ENCODE peak calls at places on chromosomes 4 and X, in seven cellular contexts. One of them, this sample, is unnamed.

GRCh38 chrX:150887906-150888465 is 10.5 kb downstream of the CD99L2 start:
- DNase-seq in GM23248: peak; percentile 25
- DNase-seq in H7: no peak
- DNase-seq in substantia nigra: no peak
- DNase-seq in ELF-1: no peak
- DNase-seq in GM13977: no peak
- DNase-seq in DMS53: no peak
- DNase-seq in this sample: no peak

GRCh38 chr4:48483006-48483776 is at the start of gene SLC10A4:
- DNase-seq in GM23248: peak; percentile 15
- DNase-seq in H7: peak; percentile 88
- DNase-seq in substantia nigra: no peak
- DNase-seq in ELF-1: peak; percentile 63
- DNase-seq in GM13977: peak; percentile 69
- DNase-seq in DMS53: peak; percentile 83
- DNase-seq in this sample: peak; percentile 68

GRCh38 chr4:122666527-122667245 is 45.8 kb upstream of the IL21 start:
- DNase-seq in GM23248: peak; percentile 91
- DNase-seq in H7: no peak
- DNase-seq in substantia nigra: no peak
- DNase-seq in ELF-1: no peak
- DNase-seq in GM13977: no peak
- DNase-seq in DMS53: no peak
- DNase-seq in this sample: no peak

GRCh38 chr4:127698789-127699200 is 31.4 kb upstream of the SLC25A31 start:
- DNase-seq in GM23248: peak; percentile 75
- DNase-seq in H7: no peak
- DNase-seq in substantia nigra: no peak
- DNase-seq in ELF-1: no peak
- DNase-seq in GM13977: peak; percentile 59
- DNase-seq in DMS53: peak; percentile 14
- DNase-seq in this sample: no peak

GRCh38 chr4:1248262-1249147 is at the start of gene CTBP1:
- DNase-seq in GM23248: peak; percentile 95
- DNase-seq in H7: peak; percentile 100
- DNase-seq in substantia nigra: peak; percentile 67
- DNase-seq in ELF-1: peak; percentile 66
- DNase-seq in GM13977: peak; percentile 100
- DNase-seq in DMS53: peak; percentile 98
- DNase-seq in this sample: peak; percentile 91

GRCh38 chrX:136491832-136492231 is 4.1 kb downstream of the BRS3 start:
- DNase-seq in GM23248: no peak
- DNase-seq in H7: no peak
- DNase-seq in substantia nigra: no peak
- DNase-seq in ELF-1: peak; percentile 12
- DNase-seq in GM13977: no peak
- DNase-seq in DMS53: no peak
- DNase-seq in this sample: no peak

GRCh38 chrX:109632906-109633504 is 8.0 kb upstream of the KCNE5 start:
- DNase-seq in GM23248: peak; percentile 50
- DNase-seq in H7: peak; percentile 53
- DNase-seq in substantia nigra: peak; percentile 1
- DNase-seq in ELF-1: peak; percentile 27
- DNase-seq in GM13977: no peak
- DNase-seq in DMS53: peak; percentile 55
- DNase-seq in this sample: no peak

GRCh38 chr4:72665376-72665978 is 96.5 kb upstream of the ADAMTS3 start:
- DNase-seq in GM23248: no peak
- DNase-seq in H7: no peak
- DNase-seq in substantia nigra: no peak
- DNase-seq in ELF-1: no peak
- DNase-seq in GM13977: no peak
- DNase-seq in DMS53: no peak
- DNase-seq in this sample: no peak

GRCh38 chrX:1248381-1249061 is 20.1 kb upstream of the CSF2RA start:
- DNase-seq in GM23248: peak; percentile 12
- DNase-seq in H7: peak; percentile 93
- DNase-seq in substantia nigra: no peak
- DNase-seq in ELF-1: peak; percentile 91
- DNase-seq in GM13977: peak; percentile 41
- DNase-seq in DMS53: no peak
- DNase-seq in this sample: no peak

GRCh38 chrX:154000051-154000450 is 19.7 kb downstream of the IRAK1 start:
- DNase-seq in GM23248: no peak
- DNase-seq in H7: no peak
- DNase-seq in substantia nigra: no peak
- DNase-seq in ELF-1: peak; percentile 77
- DNase-seq in GM13977: no peak
- DNase-seq in DMS53: no peak
- DNase-seq in this sample: no peak

GRCh38 chrX:109857898-109858297 is 124.8 kb upstream of the ACSL4 start:
- DNase-seq in GM23248: peak; percentile 56
- DNase-seq in H7: no peak
- DNase-seq in substantia nigra: no peak
- DNase-seq in ELF-1: no peak
- DNase-seq in GM13977: no peak
- DNase-seq in DMS53: no peak
- DNase-seq in this sample: no peak

GRCh38 chrX:97597954-97598353 is 714.2 kb downstream of the RPA4 start:
- DNase-seq in GM23248: no peak
- DNase-seq in H7: peak; percentile 14
- DNase-seq in substantia nigra: no peak
- DNase-seq in ELF-1: peak; percentile 10
- DNase-seq in GM13977: no peak
- DNase-seq in DMS53: no peak
- DNase-seq in this sample: no peak

GRCh38 chr4:108010167-108010566 is 20.5 kb downstream of the HADH start:
- DNase-seq in GM23248: peak; percentile 83
- DNase-seq in H7: no peak
- DNase-seq in substantia nigra: no peak
- DNase-seq in ELF-1: no peak
- DNase-seq in GM13977: no peak
- DNase-seq in DMS53: no peak
- DNase-seq in this sample: no peak

GRCh38 chrX:126237524-126237923 is 71.4 kb upstream of the DCAF12L2 start:
- DNase-seq in GM23248: no peak
- DNase-seq in H7: peak; percentile 6
- DNase-seq in substantia nigra: no peak
- DNase-seq in ELF-1: no peak
- DNase-seq in GM13977: no peak
- DNase-seq in DMS53: no peak
- DNase-seq in this sample: no peak

GRCh38 chr4:87144346-87144745 is 76.1 kb downstream of the KLHL8 start:
- DNase-seq in GM23248: no peak
- DNase-seq in H7: no peak
- DNase-seq in substantia nigra: no peak
- DNase-seq in ELF-1: no peak
- DNase-seq in GM13977: no peak
- DNase-seq in DMS53: no peak
- DNase-seq in this sample: no peak

GRCh38 chr4:23766334-23766733 is 123.5 kb downstream of the PPARGC1A start:
- DNase-seq in GM23248: no peak
- DNase-seq in H7: no peak
- DNase-seq in substantia nigra: no peak
- DNase-seq in ELF-1: no peak
- DNase-seq in GM13977: no peak
- DNase-seq in DMS53: no peak
- DNase-seq in this sample: no peak

GRCh38 chr4:127045872-127046271 is 586.9 kb upstream of the INTU start:
- DNase-seq in GM23248: no peak
- DNase-seq in H7: no peak
- DNase-seq in substantia nigra: no peak
- DNase-seq in ELF-1: no peak
- DNase-seq in GM13977: no peak
- DNase-seq in DMS53: no peak
- DNase-seq in this sample: no peak

GRCh38 chrX:39204945-39205344 is 403.7 kb downstream of the MID1IP1 start:
- DNase-seq in GM23248: no peak
- DNase-seq in H7: no peak
- DNase-seq in substantia nigra: no peak
- DNase-seq in ELF-1: no peak
- DNase-seq in GM13977: no peak
- DNase-seq in DMS53: no peak
- DNase-seq in this sample: no peak

GRCh38 chr4:121189811-121190210 is 25.7 kb upstream of the TNIP3 start:
- DNase-seq in GM23248: no peak
- DNase-seq in H7: no peak
- DNase-seq in substantia nigra: no peak
- DNase-seq in ELF-1: no peak
- DNase-seq in GM13977: no peak
- DNase-seq in DMS53: no peak
- DNase-seq in this sample: no peak

GRCh38 chr4:158578476-158578875 is 56.8 kb downstream of the RXFP1 start:
- DNase-seq in GM23248: peak; percentile 56
- DNase-seq in H7: no peak
- DNase-seq in substantia nigra: no peak
- DNase-seq in ELF-1: no peak
- DNase-seq in GM13977: no peak
- DNase-seq in DMS53: peak; percentile 61
- DNase-seq in this sample: no peak

GRCh38 chrX:107834273-107835201 is 8.9 kb downstream of the MID2 start:
- DNase-seq in GM23248: no peak
- DNase-seq in H7: no peak
- DNase-seq in substantia nigra: no peak
- DNase-seq in ELF-1: no peak
- DNase-seq in GM13977: no peak
- DNase-seq in DMS53: no peak
- DNase-seq in this sample: no peak

GRCh38 chr4:1377606-1378261 is 28.5 kb downstream of the NKX1-1 start:
- DNase-seq in GM23248: no peak
- DNase-seq in H7: no peak
- DNase-seq in substantia nigra: no peak
- DNase-seq in ELF-1: no peak
- DNase-seq in GM13977: no peak
- DNase-seq in DMS53: no peak
- DNase-seq in this sample: peak; percentile 59

This sample was measured in upper lobe of right lung.